ENCODE peak calls at places on chromosomes 7 and 10, in nine cellular contexts. A, R, I, P, G, H, B, E and W are unnamed samples.

GRCh38 chr10:77458986-77459590 is 178.5 kb downstream of the KCNMA1 start:
- DNase-seq in A (no peak), R (no peak), I (no peak), P (no peak), G (no peak), H (no peak), B (no peak), E (no peak), W (no peak)

GRCh38 chr10:84076540-84077195 is 62.6 kb upstream of the GHITM start:
- DNase-seq in A (no peak), R (peak; percentile 27), I (no peak), P (peak; percentile 21), G (no peak), H (no peak), B (no peak), E (peak; percentile 29), W (no peak)

GRCh38 chr10:23047201-23048050 is 48.0 kb upstream of the MSRB2 start:
- DNase-seq in A (no peak), R (no peak), I (no peak), P (no peak), G (no peak), H (peak; percentile 12), B (no peak), E (no peak), W (no peak)

GRCh38 chr7:151782598-151783448 is 94.1 kb downstream of the PRKAG2 start:
- DNase-seq in A (peak; percentile 95), R (peak; percentile 81), I (peak; percentile 79), P (no peak), G (peak; percentile 74), H (peak; percentile 52), B (peak; percentile 63), E (peak; percentile 87), W (peak; percentile 84)

GRCh38 chr7:55571534-55572377 is 546 bp downstream of the VOPP1 start:
- DNase-seq in A (peak; percentile 93), R (peak; percentile 52), I (peak; percentile 52), P (peak; percentile 75), G (peak; percentile 65), H (peak; percentile 32), B (no peak), E (peak; percentile 71), W (peak; percentile 78)

GRCh38 chr10:62502995-62503613 is 128.9 kb downstream of the ZNF365 start:
- DNase-seq in A (no peak), R (no peak), I (no peak), P (no peak), G (no peak), H (peak; percentile 36), B (no peak), E (no peak), W (no peak)

GRCh38 chr10:2477154-2477553 is 590.2 kb upstream of the PFKP start:
- DNase-seq in A (no peak), R (no peak), I (no peak), P (no peak), G (no peak), H (no peak), B (no peak), E (no peak), W (no peak)

GRCh38 chr10:23522345-23522744 is 83.5 kb downstream of the OTUD1 start:
- DNase-seq in A (no peak), R (no peak), I (no peak), P (no peak), G (no peak), H (peak; percentile 56), B (no peak), E (no peak), W (no peak)

GRCh38 chr10:119344381-119344780 is 137.0 kb downstream of the GRK5 start:
- DNase-seq in A (peak; percentile 31), R (no peak), I (no peak), P (no peak), G (peak; percentile 11), H (no peak), B (no peak), E (no peak), W (peak; percentile 68)

GRCh38 chr7:108114117-108114841 is 15.9 kb downstream of the LAMB4 start:
- DNase-seq in A (no peak), R (no peak), I (no peak), P (no peak), G (no peak), H (no peak), B (no peak), E (peak; percentile 26), W (no peak)

GRCh38 chr10:29858352-29859267 is 200.8 kb downstream of the JCAD start:
- DNase-seq in A (no peak), R (peak; percentile 63), I (peak; percentile 92), P (peak; percentile 54), G (peak; percentile 67), H (peak; percentile 89), B (peak; percentile 60), E (peak; percentile 73), W (peak; percentile 80)
- H3K4me3 ChIP-seq in A (no peak overlapping the region), R (no peak overlapping the region), I (no peak overlapping the region), P (no peak overlapping the region), G (no peak overlapping the region), H (no peak overlapping the region), B (no peak overlapping the region), E (no peak overlapping the region), W (no peak overlapping the region)

GRCh38 chr7:143046334-143046935 is 5.7 kb upstream of the OR6V1 start:
- DNase-seq in A (no peak), R (no peak), I (no peak), P (no peak), G (no peak), H (no peak), B (no peak), E (no peak), W (no peak)
- H3K27me3 ChIP-seq in A (no peaks in the 10 kb centered on the region), R (no peaks in the 10 kb centered on the region), I (no peaks in the 10 kb centered on the region), P (no peaks in the 10 kb centered on the region), G (no peaks in the 10 kb centered on the region), H (no peaks in the 10 kb centered on the region), B (no peaks in the 10 kb centered on the region), E (no peaks in the 10 kb centered on the region), W (no peaks in the 10 kb centered on the region)

GRCh38 chr7:143003393-143004051 is 23.4 kb downstream of the OR9A2 start:
- DNase-seq in A (no peak), R (no peak), I (no peak), P (peak; percentile 61), G (no peak), H (peak; percentile 63), B (no peak), E (peak; percentile 59), W (no peak)

GRCh38 chr7:143005632-143006260 is 21.2 kb downstream of the OR9A2 start:
- DNase-seq in A (no peak), R (no peak), I (no peak), P (no peak), G (no peak), H (no peak), B (no peak), E (no peak), W (no peak)

GRCh38 chr7:143002106-143002505 is 24.8 kb downstream of the OR9A2 start:
- DNase-seq in A (no peak), R (no peak), I (no peak), P (peak; percentile 20), G (no peak), H (peak; percentile 19), B (no peak), E (peak; percentile 41), W (no peak)

GRCh38 chr7:143000648-143001047 is 26.3 kb downstream of the OR9A2 start:
- DNase-seq in A (no peak), R (no peak), I (no peak), P (no peak), G (no peak), H (no peak), B (no peak), E (no peak), W (no peak)

DNA sequence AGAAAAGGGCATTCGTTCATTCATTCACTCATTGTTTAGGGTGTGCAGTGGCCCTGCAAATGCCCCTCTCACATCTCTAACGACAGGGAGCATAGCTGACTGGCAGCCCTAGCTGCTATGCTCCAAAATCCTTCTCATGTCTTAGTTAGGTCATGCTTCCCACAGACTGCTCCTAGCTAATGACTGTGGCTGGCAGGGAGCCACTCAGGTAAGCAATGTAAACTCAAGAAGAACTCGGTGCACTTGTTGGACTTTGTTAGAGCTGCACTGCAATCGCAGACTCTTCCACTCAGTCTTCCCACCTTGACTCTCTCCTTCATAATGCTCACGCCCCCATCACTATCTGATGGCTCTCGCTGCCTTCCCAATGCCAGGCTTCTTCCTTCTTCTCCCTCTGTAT is 24.1 kb downstream of the OR9A2 start:
- DNase-seq in A (no peak), R (no peak), I (peak; percentile 81), P (peak; percentile 7), G (no peak), H (no peak), B (peak; percentile 69), E (peak; percentile 33), W (no peak)
- H3K4me3 ChIP-seq in A (peak overlapping the region; percentile 57), R (no peak overlapping the region), I (no peak overlapping the region), P (no peak overlapping the region), G (no peak overlapping the region), H (no peak overlapping the region), B (peak overlapping the region; percentile 54), E (no peak overlapping the region), W (no peak overlapping the region)

DNA sequence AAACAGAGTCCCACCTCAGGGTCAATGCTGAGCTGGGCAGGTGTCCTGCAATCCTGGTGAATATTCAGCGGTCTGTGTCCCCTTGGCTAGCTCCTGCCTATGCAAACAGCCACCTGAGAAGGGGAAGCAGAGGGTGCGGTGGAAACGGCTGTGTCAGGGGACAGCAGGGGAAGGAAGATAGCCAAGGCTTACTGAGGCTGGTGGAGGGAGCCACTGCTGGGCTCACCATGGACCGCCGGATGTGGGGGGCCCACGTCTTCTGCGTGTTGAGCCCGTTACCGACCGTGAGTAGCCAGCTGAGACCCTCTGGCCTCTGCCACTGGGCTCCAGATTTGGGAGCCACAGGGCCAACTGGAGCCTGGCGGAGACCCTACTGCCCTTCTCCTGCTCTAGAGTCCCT is at the start of gene GHRHR:
- DNase-seq in A (no peak), R (no peak), I (no peak), P (no peak), G (no peak), H (no peak), B (no peak), E (no peak), W (no peak)
- H3K27me3 ChIP-seq in A (no peaks in the 10 kb centered on the region), R (no peaks in the 10 kb centered on the region), I (no peaks in the 10 kb centered on the region), P (peaks cover 3% of the 10 kb centered on the region), G (no peaks in the 10 kb centered on the region), H (peaks cover 6% of the 10 kb centered on the region), B (no peaks in the 10 kb centered on the region), E (no peaks in the 10 kb centered on the region), W (no peaks in the 10 kb centered on the region)

GRCh38 chr7:90412458-90413184 is 9.4 kb downstream of the CLDN12 start:
- DNase-seq in A (no peak), R (no peak), I (peak; percentile 7), P (no peak), G (no peak), H (peak; percentile 7), B (peak; percentile 74), E (no peak), W (no peak)
- H3K4me3 ChIP-seq in A (no peak overlapping the region), R (no peak overlapping the region), I (no peak overlapping the region), P (no peak overlapping the region), G (no peak overlapping the region), H (no peak overlapping the region), B (no peak overlapping the region), E (no peak overlapping the region), W (no peak overlapping the region)

DNA sequence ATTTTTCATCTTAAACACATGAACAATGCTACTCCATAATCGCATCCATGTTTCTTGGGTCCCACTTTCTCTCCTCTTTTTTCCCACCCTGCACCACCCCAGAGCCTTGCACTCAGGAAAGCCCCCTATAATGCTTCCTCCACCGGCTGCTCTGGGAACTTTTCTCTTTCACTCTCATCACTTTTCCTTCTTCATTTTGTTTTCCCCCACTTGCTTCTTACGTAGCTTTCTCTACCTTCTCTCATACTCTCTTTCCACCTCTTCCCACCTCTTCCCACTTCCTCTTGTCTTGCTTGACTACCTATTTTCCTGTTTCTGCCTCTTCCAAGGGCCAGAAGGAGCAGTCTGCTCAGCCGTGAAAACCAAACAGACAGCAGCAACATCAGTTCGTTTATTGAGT is 229.5 kb upstream of the RHOBTB1 start:
- DNase-seq in A (no peak), R (no peak), I (no peak), P (no peak), G (no peak), H (no peak), B (no peak), E (no peak), W (no peak)
- H3K27me3 ChIP-seq in A (no peaks in the 10 kb centered on the region), R (no peaks in the 10 kb centered on the region), I (no peaks in the 10 kb centered on the region), P (no peaks in the 10 kb centered on the region), G (no peaks in the 10 kb centered on the region), H (no peaks in the 10 kb centered on the region), B (no peaks in the 10 kb centered on the region), E (no peaks in the 10 kb centered on the region), W (no peaks in the 10 kb centered on the region)